ENCODE peak calls at places on chromosomes 3 and 15, in seven cellular contexts. One of them, this sample, is unnamed.

GRCh38 chr3:58352624-58353023 is 19.9 kb downstream of the PXK start:
- DNase-seq in NCI-H1092: no peak
- DNase-seq in RWPE1: no peak
- DNase-seq in AG08396: no peak
- DNase-seq in effector memory CD4-positive, alpha-beta T cell: no peak
- DNase-seq in WTC11: no peak
- DNase-seq in gastrocnemius medialis: no peak
- DNase-seq in this sample: no peak

GRCh38 chr15:80777137-80777536 is 2.0 kb upstream of the CEMIP start:
- DNase-seq in NCI-H1092: no peak
- DNase-seq in RWPE1: peak; percentile 68
- DNase-seq in AG08396: peak; percentile 73
- DNase-seq in effector memory CD4-positive, alpha-beta T cell: no peak
- DNase-seq in WTC11: no peak
- DNase-seq in gastrocnemius medialis: peak; percentile 20
- DNase-seq in this sample: no peak

GRCh38 chr15:67701669-67702068 is 123.6 kb upstream of the SKOR1 start:
- DNase-seq in NCI-H1092: no peak
- DNase-seq in RWPE1: no peak
- DNase-seq in AG08396: peak; percentile 5
- DNase-seq in effector memory CD4-positive, alpha-beta T cell: no peak
- DNase-seq in WTC11: no peak
- DNase-seq in gastrocnemius medialis: no peak
- DNase-seq in this sample: no peak

GRCh38 chr15:98647026-98647773 is 1.1 kb upstream of the IGF1R start:
- DNase-seq in NCI-H1092: no peak
- DNase-seq in RWPE1: no peak
- DNase-seq in AG08396: peak; percentile 82
- DNase-seq in effector memory CD4-positive, alpha-beta T cell: no peak
- DNase-seq in WTC11: peak; percentile 88
- DNase-seq in gastrocnemius medialis: no peak
- DNase-seq in this sample: peak; percentile 57

GRCh38 chr15:59298255-59298856 is 74.3 kb downstream of the MYO1E start:
- DNase-seq in NCI-H1092: no peak
- DNase-seq in RWPE1: peak; percentile 74
- DNase-seq in AG08396: no peak
- DNase-seq in effector memory CD4-positive, alpha-beta T cell: no peak
- DNase-seq in WTC11: no peak
- DNase-seq in gastrocnemius medialis: no peak
- DNase-seq in this sample: peak; percentile 58

GRCh38 chr15:64877435-64877834 is 34.3 kb upstream of the ANKDD1A start:
- DNase-seq in NCI-H1092: no peak
- DNase-seq in RWPE1: no peak
- DNase-seq in AG08396: no peak
- DNase-seq in effector memory CD4-positive, alpha-beta T cell: no peak
- DNase-seq in WTC11: no peak
- DNase-seq in gastrocnemius medialis: no peak
- DNase-seq in this sample: no peak

GRCh38 chr15:78709263-78709882 is 68.4 kb upstream of the CHRNB4 start:
- DNase-seq in NCI-H1092: peak; percentile 15
- DNase-seq in RWPE1: peak; percentile 78
- DNase-seq in AG08396: peak; percentile 70
- DNase-seq in effector memory CD4-positive, alpha-beta T cell: peak; percentile 22
- DNase-seq in WTC11: peak; percentile 90
- DNase-seq in gastrocnemius medialis: peak; percentile 34
- DNase-seq in this sample: peak; percentile 69

GRCh38 chr3:36362216-36362615 is 18.1 kb upstream of the STAC start:
- DNase-seq in NCI-H1092: no peak
- DNase-seq in RWPE1: no peak
- DNase-seq in AG08396: no peak
- DNase-seq in effector memory CD4-positive, alpha-beta T cell: no peak
- DNase-seq in WTC11: no peak
- DNase-seq in gastrocnemius medialis: no peak
- DNase-seq in this sample: no peak

GRCh38 chr3:186746008-186746407 is 28.8 kb downstream of the KNG1 start:
- DNase-seq in NCI-H1092: no peak
- DNase-seq in RWPE1: peak; percentile 75
- DNase-seq in AG08396: peak; percentile 66
- DNase-seq in effector memory CD4-positive, alpha-beta T cell: no peak
- DNase-seq in WTC11: peak; percentile 35
- DNase-seq in gastrocnemius medialis: no peak
- DNase-seq in this sample: no peak

GRCh38 chr3:179825527-179826246 is 172.8 kb downstream of the USP13 start:
- DNase-seq in NCI-H1092: no peak
- DNase-seq in RWPE1: no peak
- DNase-seq in AG08396: no peak
- DNase-seq in effector memory CD4-positive, alpha-beta T cell: no peak
- DNase-seq in WTC11: peak; percentile 15
- DNase-seq in gastrocnemius medialis: no peak
- DNase-seq in this sample: no peak

GRCh38 chr3:197006446-197006845 is 23.2 kb downstream of the MELTF start:
- DNase-seq in NCI-H1092: no peak
- DNase-seq in RWPE1: no peak
- DNase-seq in AG08396: no peak
- DNase-seq in effector memory CD4-positive, alpha-beta T cell: no peak
- DNase-seq in WTC11: no peak
- DNase-seq in gastrocnemius medialis: no peak
- DNase-seq in this sample: no peak

GRCh38 chr3:178318957-178319528 is 217.2 kb upstream of the KCNMB2 start:
- DNase-seq in NCI-H1092: no peak
- DNase-seq in RWPE1: no peak
- DNase-seq in AG08396: no peak
- DNase-seq in effector memory CD4-positive, alpha-beta T cell: no peak
- DNase-seq in WTC11: no peak
- DNase-seq in gastrocnemius medialis: no peak
- DNase-seq in this sample: no peak

GRCh38 chr3:11581237-11582122 is 62.2 kb downstream of the VGLL4 start:
- DNase-seq in NCI-H1092: no peak
- DNase-seq in RWPE1: no peak
- DNase-seq in AG08396: no peak
- DNase-seq in effector memory CD4-positive, alpha-beta T cell: no peak
- DNase-seq in WTC11: no peak
- DNase-seq in gastrocnemius medialis: no peak
- DNase-seq in this sample: no peak

GRCh38 chr15:40845511-40846284 is 1.9 kb downstream of the SPINT1 start:
- DNase-seq in NCI-H1092: no peak
- DNase-seq in RWPE1: peak; percentile 97
- DNase-seq in AG08396: no peak
- DNase-seq in effector memory CD4-positive, alpha-beta T cell: no peak
- DNase-seq in WTC11: peak; percentile 35
- DNase-seq in gastrocnemius medialis: no peak
- DNase-seq in this sample: no peak

GRCh38 chr3:20182206-20182605 is 3.8 kb downstream of the SGO1 start:
- DNase-seq in NCI-H1092: no peak
- DNase-seq in RWPE1: no peak
- DNase-seq in AG08396: no peak
- DNase-seq in effector memory CD4-positive, alpha-beta T cell: no peak
- DNase-seq in WTC11: no peak
- DNase-seq in gastrocnemius medialis: no peak
- DNase-seq in this sample: no peak

This sample was measured in memory B cell.